ENCODE peak calls at places on chromosomes 2 and 18, in seven cellular contexts. One of them, this sample, is unnamed. For H3K4me1 and H3K9me3, the result is how much of the 10 kb centered on the place peaks cover.

GRCh38 chr2:33312389-33312788 is 164.1 kb upstream of the RASGRP3 start:
- DNase-seq in heart right ventricle: no peak
- DNase-seq in adrenal gland: no peak
- DNase-seq in endothelial cell of umbilical vein: no peak
- DNase-seq in colonic mucosa: no peak
- DNase-seq in lower lobe of right lung: no peak
- DNase-seq in upper lobe of right lung: no peak
- DNase-seq in this sample: no peak

GRCh38 chr2:239399404-239399999 is 1.3 kb downstream of the HDAC4 start:
- DNase-seq in endothelial cell of umbilical vein: peak
- DNase-seq in colonic mucosa: peak
- DNase-seq in heart right ventricle: no peak
- DNase-seq in lower lobe of right lung: no peak
- DNase-seq in adrenal gland: peak
- DNase-seq in upper lobe of right lung: peak
- DNase-seq in this sample: peak

GRCh38 chr2:112683550-112684414 is 37.0 kb upstream of the NT5DC4 start:
- DNase-seq in colonic mucosa: no peak
- DNase-seq in upper lobe of right lung: no peak
- DNase-seq in lower lobe of right lung: no peak
- DNase-seq in adrenal gland: no peak
- DNase-seq in endothelial cell of umbilical vein: no peak
- DNase-seq in heart right ventricle: no peak
- DNase-seq in this sample: no peak

GRCh38 chr2:64649626-64650025 is 4.1 kb downstream of the SERTAD2 start:
- DNase-seq in colonic mucosa: peak
- DNase-seq in heart right ventricle: no peak
- DNase-seq in endothelial cell of umbilical vein: no peak
- DNase-seq in adrenal gland: no peak
- DNase-seq in lower lobe of right lung: no peak
- DNase-seq in upper lobe of right lung: no peak
- DNase-seq in this sample: peak

GRCh38 chr2:153557211-153557610 is 78.6 kb upstream of the RPRM start:
- DNase-seq in colonic mucosa: no peak
- DNase-seq in upper lobe of right lung: no peak
- DNase-seq in adrenal gland: no peak
- DNase-seq in endothelial cell of umbilical vein: no peak
- DNase-seq in heart right ventricle: no peak
- DNase-seq in lower lobe of right lung: no peak
- DNase-seq in this sample: no peak

GRCh38 chr2:177900091-177900490 is 172.5 kb downstream of the PDE11A start:
- DNase-seq in heart right ventricle: no peak
- DNase-seq in endothelial cell of umbilical vein: no peak
- DNase-seq in adrenal gland: no peak
- DNase-seq in colonic mucosa: no peak
- DNase-seq in upper lobe of right lung: no peak
- DNase-seq in lower lobe of right lung: no peak
- DNase-seq in this sample: no peak

GRCh38 chr2:238434846-238435751 is 8.4 kb downstream of the ASB1 start:
- DNase-seq in colonic mucosa: no peak
- DNase-seq in endothelial cell of umbilical vein: no peak
- DNase-seq in adrenal gland: no peak
- DNase-seq in heart right ventricle: no peak
- DNase-seq in upper lobe of right lung: no peak
- DNase-seq in lower lobe of right lung: no peak
- DNase-seq in this sample: no peak

GRCh38 chr18:70848329-70848728 is 559.5 kb downstream of the SOCS6 start:
- DNase-seq in heart right ventricle: no peak
- DNase-seq in endothelial cell of umbilical vein: no peak
- DNase-seq in adrenal gland: no peak
- DNase-seq in upper lobe of right lung: no peak
- DNase-seq in colonic mucosa: no peak
- DNase-seq in lower lobe of right lung: no peak
- DNase-seq in this sample: no peak

GRCh38 chr2:169276045-169276444 is 86.3 kb downstream of the LRP2 start:
- DNase-seq in colonic mucosa: no peak
- DNase-seq in heart right ventricle: no peak
- DNase-seq in adrenal gland: no peak
- DNase-seq in upper lobe of right lung: no peak
- DNase-seq in lower lobe of right lung: no peak
- DNase-seq in endothelial cell of umbilical vein: peak
- DNase-seq in this sample: peak

GRCh38 chr2:176175729-176176074 is 12.8 kb upstream of the HOXD1 start:
- DNase-seq in adrenal gland: no peak
- DNase-seq in colonic mucosa: no peak
- DNase-seq in lower lobe of right lung: no peak
- DNase-seq in endothelial cell of umbilical vein: no peak
- DNase-seq in upper lobe of right lung: no peak
- DNase-seq in heart right ventricle: no peak
- DNase-seq in this sample: no peak

GRCh38 chr2:64599469-64599868 is 54.2 kb downstream of the SERTAD2 start:
- DNase-seq in endothelial cell of umbilical vein: peak
- DNase-seq in colonic mucosa: peak
- DNase-seq in lower lobe of right lung: no peak
- DNase-seq in adrenal gland: peak
- DNase-seq in heart right ventricle: no peak
- DNase-seq in upper lobe of right lung: no peak
- DNase-seq in this sample: peak

GRCh38 chr2:231900486-231900942 is 25.7 kb downstream of the NPPC start:
- DNase-seq in heart right ventricle: peak
- DNase-seq in lower lobe of right lung: peak
- DNase-seq in adrenal gland: peak
- DNase-seq in endothelial cell of umbilical vein: peak
- DNase-seq in upper lobe of right lung: peak
- DNase-seq in colonic mucosa: peak
- DNase-seq in this sample: peak

GRCh38 chr2:71223767-71224333 is 3.1 kb downstream of the PAIP2B start:
- DNase-seq in adrenal gland: peak
- DNase-seq in lower lobe of right lung: no peak
- DNase-seq in colonic mucosa: peak
- DNase-seq in heart right ventricle: peak
- DNase-seq in upper lobe of right lung: no peak
- DNase-seq in endothelial cell of umbilical vein: peak
- DNase-seq in this sample: peak

GRCh38 chr2:105290981-105291660 is 38.4 kb downstream of the TGFBRAP1 start:
- DNase-seq in endothelial cell of umbilical vein: no peak
- DNase-seq in colonic mucosa: no peak
- DNase-seq in heart right ventricle: no peak
- DNase-seq in lower lobe of right lung: no peak
- DNase-seq in upper lobe of right lung: no peak
- DNase-seq in adrenal gland: no peak
- DNase-seq in this sample: no peak

GRCh38 chr2:86070868-86071267 is 34.8 kb downstream of the POLR1A start:
- DNase-seq in lower lobe of right lung: no peak
- DNase-seq in upper lobe of right lung: no peak
- DNase-seq in endothelial cell of umbilical vein: no peak
- DNase-seq in heart right ventricle: no peak
- DNase-seq in adrenal gland: no peak
- DNase-seq in colonic mucosa: no peak
- DNase-seq in this sample: no peak

GRCh38 chr2:10658041-10658913 is 31.5 kb downstream of the NOL10 start:
- DNase-seq in endothelial cell of umbilical vein: no peak
- DNase-seq in colonic mucosa: no peak
- DNase-seq in heart right ventricle: no peak
- DNase-seq in adrenal gland: no peak
- DNase-seq in lower lobe of right lung: no peak
- DNase-seq in upper lobe of right lung: no peak
- DNase-seq in this sample: no peak

GRCh38 chr2:228268756-228269155 is 87.3 kb upstream of the SPHKAP start:
- DNase-seq in colonic mucosa: no peak
- DNase-seq in lower lobe of right lung: no peak
- DNase-seq in endothelial cell of umbilical vein: no peak
- DNase-seq in upper lobe of right lung: no peak
- DNase-seq in adrenal gland: no peak
- DNase-seq in heart right ventricle: no peak
- DNase-seq in this sample: no peak

GRCh38 chr2:193824474-193824873 is 1629.7 kb upstream of the TMEFF2 start:
- DNase-seq in heart right ventricle: no peak
- DNase-seq in endothelial cell of umbilical vein: peak
- DNase-seq in lower lobe of right lung: no peak
- DNase-seq in adrenal gland: no peak
- DNase-seq in colonic mucosa: no peak
- DNase-seq in upper lobe of right lung: no peak
- DNase-seq in this sample: no peak

GRCh38 chr2:7169631-7170030 is 252.4 kb downstream of the RNF144A start:
- DNase-seq in adrenal gland: no peak
- DNase-seq in lower lobe of right lung: no peak
- DNase-seq in endothelial cell of umbilical vein: no peak
- DNase-seq in colonic mucosa: no peak
- DNase-seq in upper lobe of right lung: no peak
- DNase-seq in heart right ventricle: no peak
- DNase-seq in this sample: no peak

GRCh38 chr2:40004336-40004735 is 225.3 kb upstream of the THUMPD2 start:
- DNase-seq in upper lobe of right lung: no peak
- DNase-seq in colonic mucosa: no peak
- DNase-seq in endothelial cell of umbilical vein: no peak
- DNase-seq in lower lobe of right lung: no peak
- DNase-seq in heart right ventricle: no peak
- DNase-seq in adrenal gland: no peak
- DNase-seq in this sample: no peak

GRCh38 chr2:237282568-237283128 is 131.3 kb downstream of the COL6A3 start:
- DNase-seq in colonic mucosa: no peak
- DNase-seq in lower lobe of right lung: no peak
- DNase-seq in adrenal gland: no peak
- DNase-seq in heart right ventricle: no peak
- DNase-seq in upper lobe of right lung: no peak
- DNase-seq in endothelial cell of umbilical vein: no peak
- DNase-seq in this sample: no peak

GRCh38 chr2:102588213-102588939 is 31.0 kb upstream of the SLC9A2 start:
- DNase-seq in upper lobe of right lung: no peak
- DNase-seq in colonic mucosa: no peak
- DNase-seq in lower lobe of right lung: no peak
- DNase-seq in adrenal gland: no peak
- DNase-seq in heart right ventricle: no peak
- DNase-seq in endothelial cell of umbilical vein: no peak
- DNase-seq in this sample: no peak

DNA sequence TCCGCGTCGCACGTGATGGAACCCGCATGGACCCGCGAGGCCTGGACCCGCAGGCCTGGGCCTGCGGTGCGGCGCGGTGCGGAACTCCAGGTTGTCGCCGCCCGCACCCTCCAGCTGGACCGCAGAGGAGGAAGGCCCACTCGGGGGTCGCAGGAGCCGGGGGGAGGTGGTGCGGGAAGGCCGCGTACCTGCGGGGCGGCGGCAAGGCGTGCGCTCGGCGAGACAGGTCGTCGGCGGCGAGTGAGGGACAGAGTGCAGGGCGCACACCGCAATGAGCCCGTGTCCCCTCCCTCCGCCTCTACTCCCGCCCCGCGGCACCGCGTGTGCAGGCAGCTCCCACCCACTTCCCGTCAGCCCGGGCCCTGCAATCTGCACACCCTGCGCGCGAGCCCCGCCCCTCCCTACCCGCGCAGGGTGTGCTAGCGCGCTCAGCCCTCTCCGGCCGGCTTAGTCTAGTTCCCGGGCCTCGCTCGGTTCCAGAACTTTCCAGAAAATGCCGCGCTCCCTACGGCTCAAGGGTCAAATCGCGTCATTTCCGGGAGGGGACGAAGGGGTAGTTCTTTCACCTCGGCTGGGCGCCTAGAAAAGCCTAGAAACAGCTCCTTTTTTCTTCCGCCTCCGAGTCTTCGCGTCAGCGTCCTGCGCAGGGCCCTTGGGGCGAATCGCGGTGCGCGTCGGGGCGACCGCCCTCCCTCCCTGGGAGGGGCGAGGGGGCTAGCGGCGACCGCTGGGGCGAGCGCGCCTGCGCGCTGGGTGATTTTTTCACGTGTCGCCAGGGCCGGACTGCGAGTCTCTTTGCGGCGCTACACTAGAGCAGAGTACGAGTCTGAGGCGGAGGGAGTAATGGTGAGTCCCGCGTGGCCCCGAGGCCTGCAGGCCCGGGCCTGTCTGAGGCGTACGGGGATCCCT is at the start of the genes HSPD1 and HSPE1:
- DNase-seq in lower lobe of right lung: peak
- DNase-seq in heart right ventricle: peak
- DNase-seq in colonic mucosa: peak
- DNase-seq in adrenal gland: peak
- DNase-seq in endothelial cell of umbilical vein: peak
- DNase-seq in upper lobe of right lung: peak
- DNase-seq in this sample: peak
- H3K4me1 ChIP-seq in lower lobe of right lung: half or more
- H3K4me1 ChIP-seq in heart right ventricle: half or more
- H3K4me1 ChIP-seq in colonic mucosa: under half
- H3K4me1 ChIP-seq in adrenal gland: under half
- H3K4me1 ChIP-seq in endothelial cell of umbilical vein: under half
- H3K4me1 ChIP-seq in upper lobe of right lung: under half
- H3K4me1 ChIP-seq in this sample: under half

GRCh38 chr18:48914581-48915251 is 36.0 kb downstream of the SMAD7 start:
- DNase-seq in endothelial cell of umbilical vein: no peak
- DNase-seq in colonic mucosa: no peak
- DNase-seq in adrenal gland: no peak
- DNase-seq in heart right ventricle: no peak
- DNase-seq in lower lobe of right lung: no peak
- DNase-seq in upper lobe of right lung: peak
- DNase-seq in this sample: no peak
- H3K27ac ChIP-seq in endothelial cell of umbilical vein: no peak
- H3K27ac ChIP-seq in colonic mucosa: no peak
- H3K27ac ChIP-seq in adrenal gland: no peak
- H3K27ac ChIP-seq in heart right ventricle: no peak
- H3K27ac ChIP-seq in lower lobe of right lung: no peak
- H3K27ac ChIP-seq in upper lobe of right lung: no peak
- H3K27ac ChIP-seq in this sample: no peak

GRCh38 chr2:145416640-145417039 is 896.7 kb upstream of the ZEB2 start:
- DNase-seq in adrenal gland: no peak
- DNase-seq in upper lobe of right lung: no peak
- DNase-seq in endothelial cell of umbilical vein: no peak
- DNase-seq in colonic mucosa: no peak
- DNase-seq in heart right ventricle: no peak
- DNase-seq in lower lobe of right lung: no peak
- DNase-seq in this sample: no peak

GRCh38 chr2:145413261-145413660 is 893.3 kb upstream of the ZEB2 start:
- DNase-seq in adrenal gland: no peak
- DNase-seq in endothelial cell of umbilical vein: no peak
- DNase-seq in colonic mucosa: no peak
- DNase-seq in upper lobe of right lung: no peak
- DNase-seq in lower lobe of right lung: no peak
- DNase-seq in heart right ventricle: no peak
- DNase-seq in this sample: no peak

GRCh38 chr2:145412155-145412554 is 892.2 kb upstream of the ZEB2 start:
- DNase-seq in adrenal gland: no peak
- DNase-seq in lower lobe of right lung: no peak
- DNase-seq in colonic mucosa: no peak
- DNase-seq in upper lobe of right lung: no peak
- DNase-seq in heart right ventricle: no peak
- DNase-seq in endothelial cell of umbilical vein: no peak
- DNase-seq in this sample: no peak

GRCh38 chr2:145411493-145411892 is 891.6 kb upstream of the ZEB2 start:
- DNase-seq in upper lobe of right lung: no peak
- DNase-seq in colonic mucosa: no peak
- DNase-seq in heart right ventricle: no peak
- DNase-seq in adrenal gland: no peak
- DNase-seq in lower lobe of right lung: no peak
- DNase-seq in endothelial cell of umbilical vein: no peak
- DNase-seq in this sample: no peak

GRCh38 chr2:145415151-145415550 is 895.2 kb upstream of the ZEB2 start:
- DNase-seq in lower lobe of right lung: no peak
- DNase-seq in upper lobe of right lung: no peak
- DNase-seq in endothelial cell of umbilical vein: no peak
- DNase-seq in heart right ventricle: no peak
- DNase-seq in colonic mucosa: no peak
- DNase-seq in adrenal gland: no peak
- DNase-seq in this sample: no peak
- H3K9me3 ChIP-seq in lower lobe of right lung: under half
- H3K9me3 ChIP-seq in upper lobe of right lung: under half
- H3K9me3 ChIP-seq in endothelial cell of umbilical vein: under half
- H3K9me3 ChIP-seq in heart right ventricle: under half
- H3K9me3 ChIP-seq in colonic mucosa: under half
- H3K9me3 ChIP-seq in adrenal gland: under half
- H3K9me3 ChIP-seq in this sample: under half

GRCh38 chr2:241368643-241369042 is 12.6 kb downstream of the FARP2 start:
- DNase-seq in adrenal gland: no peak
- DNase-seq in colonic mucosa: no peak
- DNase-seq in endothelial cell of umbilical vein: no peak
- DNase-seq in heart right ventricle: no peak
- DNase-seq in upper lobe of right lung: no peak
- DNase-seq in lower lobe of right lung: no peak
- DNase-seq in this sample: no peak
- H3K4me1 ChIP-seq in adrenal gland: under half
- H3K4me1 ChIP-seq in colonic mucosa: under half
- H3K4me1 ChIP-seq in endothelial cell of umbilical vein: under half
- H3K4me1 ChIP-seq in heart right ventricle: under half
- H3K4me1 ChIP-seq in upper lobe of right lung: under half
- H3K4me1 ChIP-seq in lower lobe of right lung: under half
- H3K4me1 ChIP-seq in this sample: under half

This sample was measured in small intestine.